ENCODE peak calls at places on chromosomes 3 and 15, in nine cellular contexts. E is fibroblast of lung, D is Peyer's patch, G is psoas muscle, Z is A549, H is kidney, F is neuronal stem cell, M is IMR-90, V is pancreas. L is an unnamed sample.

GRCh38 chr15:76678766-76679165 is 226.4 kb downstream of the SCAPER start:
- DNase-seq in Z (no peak), G (no peak), V (no peak), F (no peak), D (no peak), E (peak; percentile 61), H (no peak), M (peak; percentile 60), L (no peak)

GRCh38 chr3:140953028-140953960 is 11.7 kb downstream of the SLC25A36 start:
- DNase-seq in Z (peak; percentile 29), D (no peak), H (no peak), G (no peak), V (no peak), F (no peak), E (peak; percentile 80), M (peak; percentile 81), L (no peak)

GRCh38 chr3:127781411-127782001 is 40.8 kb downstream of the MGLL start:
- DNase-seq in F (no peak), M (peak; percentile 85), G (peak; percentile 64), V (no peak), Z (no peak), D (peak; percentile 42), H (peak; percentile 74), E (peak; percentile 66), L (no peak)

GRCh38 chr3:52506266-52506966 is 11.3 kb downstream of the STAB1 start:
- DNase-seq in F (no peak), H (no peak), E (no peak), M (no peak), Z (no peak), D (no peak), V (no peak), G (no peak), L (no peak)

GRCh38 chr15:69080203-69080957 is 65.9 kb downstream of the NOX5 start:
- DNase-seq in V (no peak), H (no peak), E (peak; percentile 25), D (no peak), F (no peak), M (no peak), Z (no peak), G (no peak), L (no peak)

GRCh38 chr3:132785292-132785691 is 63.1 kb upstream of the NPHP3 start:
- DNase-seq in M (no peak), E (peak; percentile 32), G (no peak), V (no peak), F (no peak), H (no peak), Z (no peak), D (no peak), L (no peak)

GRCh38 chr3:17901893-17902292 is 159.5 kb upstream of the TBC1D5 start:
- DNase-seq in D (no peak), E (peak; percentile 18), M (no peak), V (no peak), H (no peak), F (no peak), G (no peak), Z (no peak), L (no peak)

GRCh38 chr15:93331545-93332117 is 242.6 kb upstream of the RGMA start:
- DNase-seq in V (peak; percentile 30), G (no peak), F (no peak), E (no peak), M (no peak), D (no peak), Z (no peak), H (no peak), L (no peak)

GRCh38 chr15:50380089-50380488 is 25.1 kb upstream of the GABPB1 start:
- DNase-seq in M (peak; percentile 36), G (no peak), D (no peak), E (peak; percentile 23), Z (no peak), F (no peak), H (no peak), V (no peak), L (no peak)

GRCh38 chr3:45479627-45480026 is 91.3 kb downstream of the LARS2 start:
- DNase-seq in V (no peak), H (no peak), F (no peak), G (no peak), Z (no peak), E (peak; percentile 94), D (no peak), M (peak; percentile 79), L (no peak)

GRCh38 chr3:111465081-111465670 is 76.8 kb upstream of the CD96 start:
- DNase-seq in E (no peak), H (no peak), M (no peak), Z (no peak), V (no peak), D (no peak), G (no peak), F (no peak), L (no peak)

GRCh38 chr15:70241561-70242320 is 144.0 kb upstream of the TLE3 start:
- DNase-seq in E (no peak), V (no peak), M (no peak), Z (no peak), G (no peak), D (no peak), F (no peak), H (no peak), L (no peak)

GRCh38 chr15:79849789-79850188 is 47.0 kb downstream of the MTHFS start:
- DNase-seq in M (peak; percentile 52), Z (peak; percentile 63), F (peak; percentile 21), D (no peak), E (peak; percentile 21), G (no peak), H (no peak), V (no peak), L (no peak)

GRCh38 chr3:138409171-138409570 is 25.2 kb upstream of the ESYT3 start:
- DNase-seq in H (no peak), M (peak; percentile 6), G (no peak), V (no peak), Z (no peak), F (no peak), D (no peak), E (no peak), L (no peak)

GRCh38 chr3:30233924-30234666 is 372.3 kb upstream of the TGFBR2 start:
- DNase-seq in F (no peak), H (no peak), V (no peak), D (no peak), M (no peak), Z (peak; percentile 56), E (no peak), G (no peak), L (no peak)

GRCh38 chr15:34109775-34110663 is 8.1 kb downstream of the PGBD4 start:
- DNase-seq in M (peak; percentile 60), E (peak; percentile 33), D (no peak), V (no peak), H (no peak), G (no peak), Z (peak; percentile 64), F (no peak), L (no peak)

GRCh38 chr3:25103391-25103790 is 324.7 kb upstream of the RARB start:
- DNase-seq in V (no peak), H (no peak), F (no peak), M (no peak), E (no peak), D (no peak), G (no peak), Z (no peak), L (no peak)

DNA sequence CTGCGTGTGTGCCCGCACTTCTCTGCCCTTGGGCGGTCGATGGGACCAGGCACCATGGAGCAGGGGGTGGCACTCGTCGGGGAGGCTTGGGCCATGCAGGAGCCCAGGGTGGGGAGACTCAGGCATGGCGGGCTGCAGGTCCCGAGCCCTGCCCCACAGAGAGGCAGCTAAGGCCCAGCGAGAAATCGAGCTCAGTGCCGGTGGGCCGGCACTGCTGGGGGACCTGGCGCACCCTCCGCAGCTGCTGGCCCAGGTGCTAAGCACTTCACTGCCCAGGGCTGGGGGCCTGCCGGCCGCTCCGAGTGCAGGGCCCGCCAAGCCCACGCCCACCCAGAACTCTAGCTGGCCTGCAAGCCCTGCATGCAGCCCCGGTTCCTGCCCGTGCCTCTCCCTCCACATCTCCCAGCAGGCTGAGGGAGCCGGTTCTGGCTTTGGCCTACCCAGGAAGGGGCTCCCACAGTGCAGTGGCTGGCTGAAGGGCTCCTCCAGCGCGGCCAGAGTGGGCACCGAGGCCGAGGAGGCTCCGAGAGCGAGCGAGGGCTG is 553 bp upstream of the RTP4 start:
- DNase-seq in V (no peak), F (no peak), H (peak; percentile 75), Z (no peak), G (peak; percentile 13), E (no peak), D (peak; percentile 58), M (no peak), L (peak; percentile 48)
- H3K4me3 ChIP-seq in V (no peak overlapping the region), F (no peak overlapping the region), H (no peak overlapping the region), Z (no peak overlapping the region), G (peak overlapping the region; percentile 65), E (no peak overlapping the region), D (peak overlapping the region; percentile 57), M (no peak overlapping the region), L (peak overlapping the region; percentile 62)

DNA sequence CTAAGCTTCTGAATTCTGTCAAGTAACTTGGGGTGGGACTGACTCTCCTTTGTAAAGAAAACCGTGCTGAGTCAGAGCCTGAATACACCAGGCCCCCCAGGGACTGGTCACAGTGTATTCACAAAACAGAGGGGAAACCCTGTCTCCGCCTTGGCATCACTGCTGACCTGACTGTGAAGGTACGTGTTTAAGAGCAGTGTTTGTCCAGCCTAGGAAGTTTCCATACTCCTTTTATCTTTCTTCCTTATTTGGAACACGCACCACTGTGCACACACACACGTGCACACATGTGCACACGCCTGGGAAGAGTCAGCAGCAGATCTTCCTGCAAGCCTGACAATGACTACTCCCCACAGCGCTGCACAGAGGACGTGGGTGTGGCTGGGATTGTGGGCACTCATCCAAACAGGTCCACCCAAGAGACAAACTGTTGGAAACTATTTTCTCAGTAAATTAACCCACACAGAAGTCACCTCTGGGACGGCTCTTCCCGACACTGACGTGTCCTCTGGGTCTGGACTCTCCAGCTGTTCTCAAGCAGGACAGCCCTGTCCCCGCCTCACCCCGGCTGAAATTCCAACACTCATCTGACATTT is 87.7 kb downstream of the ATP10A start:
- DNase-seq in V (peak; percentile 9), H (peak; percentile 85), Z (peak; percentile 88), F (no peak), D (no peak), G (peak; percentile 70), E (peak; percentile 79), M (peak; percentile 82), L (no peak)
- H3K9me3 ChIP-seq in V (no peaks in the 10 kb centered on the region), H (no peaks in the 10 kb centered on the region), Z (no peaks in the 10 kb centered on the region), F (no peaks in the 10 kb centered on the region), D (no peaks in the 10 kb centered on the region), G (no peaks in the 10 kb centered on the region), E (no peaks in the 10 kb centered on the region), M (no peaks in the 10 kb centered on the region), L (no peaks in the 10 kb centered on the region)

GRCh38 chr3:134308350-134308891 is 57.8 kb upstream of the RYK start:
- DNase-seq in F (peak; percentile 89), Z (peak; percentile 83), E (peak; percentile 82), D (peak; percentile 86), G (peak; percentile 85), V (peak; percentile 63), M (peak; percentile 76), H (peak; percentile 92), L (peak; percentile 83)
- H3K4me3 ChIP-seq in F (no peak overlapping the region), Z (no peak overlapping the region), E (no peak overlapping the region), D (no peak overlapping the region), G (peak overlapping the region; percentile 29), V (no peak overlapping the region), M (peak overlapping the region; percentile 5), H (peak overlapping the region; percentile 47), L (no peak overlapping the region)

DNA sequence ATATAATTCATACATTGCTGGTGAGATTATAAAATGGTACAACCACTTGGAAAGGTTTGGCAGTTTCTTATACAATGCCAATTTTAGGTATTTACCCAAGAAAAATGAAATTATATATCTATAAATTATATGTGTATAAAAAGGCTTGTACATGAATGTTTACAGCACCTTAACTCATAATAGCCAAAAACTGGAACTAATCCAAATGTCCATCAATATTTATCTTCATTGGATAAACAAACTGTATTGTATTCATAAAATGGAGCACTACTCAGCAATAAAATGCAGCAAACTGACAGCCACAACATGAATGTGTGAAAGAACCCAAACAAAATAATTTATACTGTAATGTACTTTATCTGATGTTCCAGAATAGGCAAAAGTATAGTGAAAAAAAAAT is 33.6 kb upstream of the EIF5A2 start:
- DNase-seq in G (no peak), Z (no peak), E (no peak), V (no peak), D (no peak), H (no peak), F (no peak), M (no peak), L (no peak)
- H3K9me3 ChIP-seq in G (peaks cover 11% of the 10 kb centered on the region), Z (peaks cover 20% of the 10 kb centered on the region), E (no peaks in the 10 kb centered on the region), V (no peaks in the 10 kb centered on the region), D (no peaks in the 10 kb centered on the region), H (peaks cover 12% of the 10 kb centered on the region), F (peaks cover 4% of the 10 kb centered on the region), M (peaks cover 5% of the 10 kb centered on the region), L (peaks cover 16% of the 10 kb centered on the region)